ENCODE peak calls at places on chromosome 18, in four cellular contexts. L is GM12878, H is HepG2, G is K562. J is an unnamed sample.
A peak's percentile ranks its signal among the peaks of the same experiment; 100 is the strongest.

GRCh38 chr18:73038336-73038735 is 170.5 kb upstream of the NETO1 start:
- DNase-seq in L (peak; percentile 8), H (no peak), G (no peak), J (no peak)

GRCh38 chr18:76805221-76805620 is 17.1 kb upstream of the ZNF236 start:
- DNase-seq in L (no peak), H (peak; percentile 38), G (no peak), J (no peak)

GRCh38 chr18:37553633-37554398 is 11.8 kb downstream of the CELF4 start:
- DNase-seq in L (no peak), H (no peak), G (no peak), J (no peak)

GRCh38 chr18:78769502-78770113 is 210.0 kb upstream of the SALL3 start:
- DNase-seq in L (no peak), H (no peak), G (no peak), J (no peak)

GRCh38 chr18:75199327-75199726 is 9.6 kb downstream of the PTGR3 start:
- DNase-seq in L (no peak), H (no peak), G (no peak), J (no peak)

GRCh38 chr18:37691162-37691561 is 125.6 kb upstream of the CELF4 start:
- DNase-seq in L (no peak), H (no peak), G (no peak), J (no peak)

GRCh38 chr18:77733292-77733903 is 483.8 kb downstream of the GALR1 start:
- DNase-seq in L (no peak), H (no peak), G (no peak), J (no peak)

GRCh38 chr18:26215247-26215970 is 10.8 kb upstream of the TAF4B start:
- DNase-seq in L (peak; percentile 71), H (no peak), G (no peak), J (no peak)

GRCh38 chr18:77100751-77101355 is 31.7 kb downstream of the MBP start:
- DNase-seq in L (no peak), H (no peak), G (no peak), J (no peak)

GRCh38 chr18:44411971-44412370 is 268.7 kb upstream of the SETBP1 start:
- DNase-seq in L (no peak), H (no peak), G (no peak), J (no peak)

GRCh38 chr18:27996792-27997191 is 180.1 kb downstream of the CDH2 start:
- DNase-seq in L (no peak), H (no peak), G (no peak), J (no peak)

GRCh38 chr18:73577365-73577764 is 570.3 kb downstream of the FBXO15 start:
- DNase-seq in L (no peak), H (no peak), G (no peak), J (no peak)

GRCh38 chr18:76757343-76757742 is 65.0 kb upstream of the ZNF236 start:
- DNase-seq in L (no peak), H (no peak), G (no peak), J (no peak)

GRCh38 chr18:11500153-11501122 is 109.0 kb upstream of the SLC35G4 start:
- DNase-seq in L (peak; percentile 56), H (peak; percentile 98), G (no peak), J (no peak)

GRCh38 chr18:1392865-1393734 is 488.4 kb downstream of the ADCYAP1 start:
- DNase-seq in L (no peak), H (peak; percentile 7), G (no peak), J (no peak)

GRCh38 chr18:51196116-51196810 is 1.2 kb downstream of the MEX3C start:
- DNase-seq in L (no peak), H (no peak), G (peak; percentile 20), J (no peak)

GRCh38 chr18:76231402-76231801 is 263.6 kb downstream of the ZNF516 start:
- DNase-seq in L (no peak), H (no peak), G (no peak), J (no peak)

GRCh38 chr18:32775628-32776027 is 2.8 kb upstream of the KLHL14 start:
- DNase-seq in L (no peak), H (no peak), G (no peak), J (no peak)
- TF ChIP-seq SP1 in L (no peak), H (no peak), G (no peak), J (no peak)

DNA sequence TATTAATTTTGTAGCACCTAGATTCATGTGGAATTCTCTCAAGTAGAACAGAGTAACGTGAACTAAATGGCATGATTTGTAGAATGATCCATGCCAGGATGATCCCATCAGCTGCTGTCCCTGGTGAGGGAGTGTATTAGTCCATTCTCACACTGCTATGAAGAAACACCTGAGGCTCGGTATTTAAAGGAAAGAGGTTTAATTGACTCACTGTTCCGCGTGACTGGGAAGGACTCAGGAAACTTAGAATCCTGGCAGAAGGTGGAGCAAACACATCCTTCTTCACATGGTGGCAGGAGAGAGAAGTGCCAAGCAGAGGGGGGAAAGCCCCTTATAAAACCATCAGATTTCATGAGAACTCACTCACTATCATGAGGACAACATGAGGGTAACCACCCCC is 312.6 kb downstream of the PTPRM start:
- DNase-seq in L (no peak), H (no peak), G (no peak), J (no peak)
- TF ChIP-seq BHLHE40 in L (no peak), H (no peak), G (no peak), J (no peak)

DNA sequence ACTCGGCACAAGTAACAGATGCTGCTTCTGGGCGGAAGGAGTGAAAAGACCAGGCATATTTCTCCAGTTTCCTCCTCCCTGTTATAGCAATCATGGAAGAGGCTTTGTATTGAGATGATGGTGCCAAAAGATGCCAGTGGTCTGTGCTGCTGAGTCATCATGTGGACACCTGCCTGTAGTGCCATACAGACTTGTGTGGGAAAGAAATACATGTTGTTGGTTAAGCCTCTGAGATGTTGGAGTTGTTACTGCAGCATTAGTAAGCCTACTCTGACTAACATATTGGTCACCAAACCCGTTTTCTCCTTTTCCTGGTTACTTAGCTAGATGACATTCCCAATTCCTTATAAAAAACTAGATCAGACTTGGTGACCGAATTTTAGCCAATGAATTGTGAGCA is 356.9 kb downstream of the ZNF521 start:
- DNase-seq in L (no peak), H (no peak), G (no peak), J (no peak)
- TF ChIP-seq SP1 in L (no peak), H (no peak), G (no peak), J (no peak)

DNA sequence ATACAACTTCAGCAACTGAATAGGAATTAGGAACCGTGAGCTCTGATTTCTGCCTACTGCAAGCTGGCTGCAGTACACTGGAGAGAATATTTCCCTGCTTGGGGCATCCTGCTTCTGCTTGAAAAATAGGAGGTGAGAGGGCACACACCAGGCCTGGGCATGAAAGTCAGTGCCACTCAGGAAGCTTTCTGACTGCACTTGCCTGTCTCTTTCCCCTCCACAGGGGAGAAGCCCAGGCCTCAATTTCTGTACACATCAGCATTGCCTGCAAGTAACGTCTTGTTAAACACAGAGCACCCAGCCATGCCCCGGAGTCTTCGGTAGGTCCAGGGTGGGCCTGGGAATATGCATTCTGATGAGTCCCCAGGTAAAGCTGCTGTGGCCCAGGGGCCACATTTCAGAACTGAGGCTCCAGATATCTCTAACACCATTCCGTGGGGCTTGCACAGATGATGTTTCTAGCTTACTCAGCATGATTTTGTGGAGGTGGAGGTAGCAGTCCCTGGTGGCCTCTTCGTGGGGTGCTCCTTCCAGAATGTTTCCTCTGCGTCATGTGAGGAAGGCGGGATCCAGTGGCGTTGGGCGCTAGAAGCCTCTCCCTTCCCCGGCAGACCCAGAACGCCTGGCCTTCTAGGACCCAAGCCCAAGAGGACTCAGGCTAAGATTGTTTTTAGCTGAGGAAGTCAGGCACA is 114.1 kb downstream of the ZBTB7C start:
- DNase-seq in L (no peak), H (no peak), G (no peak), J (no peak)
- TF ChIP-seq BHLHE40 in L (no peak), H (no peak), G (no peak), J (no peak)